ENCODE peak calls at places on chromosomes 11 and 22, in four cellular contexts. One of them, this sample, is unnamed.

GRCh38 chr11:64222651-64223000 is 3.4 kb downstream of the TRPT1 start:
- DNase-seq in GM12891: no peak
- DNase-seq in SK-N-SH: no peak
- DNase-seq in K562: no peak
- DNase-seq in this sample: no peak

GRCh38 chr22:38051261-38051660 is 5.9 kb upstream of the PICK1 start:
- DNase-seq in SK-N-SH: no peak
- DNase-seq in GM12891: no peak
- DNase-seq in K562: no peak
- DNase-seq in this sample: no peak

GRCh38 chr11:72045849-72046248 is 34.5 kb downstream of the NUMA1 start:
- DNase-seq in SK-N-SH: no peak
- DNase-seq in GM12891: no peak
- DNase-seq in K562: no peak
- DNase-seq in this sample: no peak

GRCh38 chr11:35781342-35782171 is 119.0 kb downstream of the TRIM44 start:
- DNase-seq in K562: no peak
- DNase-seq in SK-N-SH: no peak
- DNase-seq in GM12891: no peak
- DNase-seq in this sample: no peak

GRCh38 chr22:23012081-23012622 is 58.2 kb upstream of the GNAZ start:
- DNase-seq in GM12891: peak
- DNase-seq in K562: peak
- DNase-seq in SK-N-SH: no peak
- DNase-seq in this sample: no peak

GRCh38 chr11:134416726-134417125 is 4.7 kb upstream of the B3GAT1 start:
- DNase-seq in GM12891: no peak
- DNase-seq in K562: no peak
- DNase-seq in SK-N-SH: no peak
- DNase-seq in this sample: no peak

GRCh38 chr22:38554281-38554680 is 15.7 kb downstream of the DMC1 start:
- DNase-seq in K562: no peak
- DNase-seq in GM12891: no peak
- DNase-seq in SK-N-SH: no peak
- DNase-seq in this sample: no peak

GRCh38 chr22:43155789-43156188 is 4.4 kb downstream of the TSPO start:
- DNase-seq in GM12891: no peak
- DNase-seq in K562: no peak
- DNase-seq in SK-N-SH: no peak
- DNase-seq in this sample: no peak

GRCh38 chr11:15418887-15419286 is 304.2 kb downstream of the INSC start:
- DNase-seq in GM12891: no peak
- DNase-seq in SK-N-SH: no peak
- DNase-seq in K562: no peak
- DNase-seq in this sample: no peak

GRCh38 chr11:3108183-3108721 is 51.0 kb upstream of the CARS1 start:
- DNase-seq in GM12891: no peak
- DNase-seq in SK-N-SH: peak
- DNase-seq in K562: no peak
- DNase-seq in this sample: no peak

GRCh38 chr11:110000045-110000502 is 93.1 kb upstream of the ZC3H12C start:
- DNase-seq in SK-N-SH: no peak
- DNase-seq in GM12891: peak
- DNase-seq in K562: no peak
- DNase-seq in this sample: peak

GRCh38 chr22:37242395-37242918 is 1.6 kb downstream of the RAC2 start:
- DNase-seq in GM12891: peak
- DNase-seq in K562: peak
- DNase-seq in SK-N-SH: peak
- DNase-seq in this sample: peak

GRCh38 chr11:59097113-59097708 is 9.8 kb upstream of the FAM111B start:
- DNase-seq in GM12891: no peak
- DNase-seq in SK-N-SH: peak
- DNase-seq in K562: peak
- DNase-seq in this sample: no peak
- TF ChIP-seq TAF1 in GM12891: no peak
- TF ChIP-seq TAF1 in SK-N-SH: no peak
- TF ChIP-seq TAF1 in K562: no peak
- TF ChIP-seq TAF1 in this sample: no peak

GRCh38 chr11:87173185-87174039 is 135.7 kb downstream of the TMEM135 start:
- DNase-seq in GM12891: no peak
- DNase-seq in K562: no peak
- DNase-seq in SK-N-SH: no peak
- DNase-seq in this sample: no peak
- TF ChIP-seq POLR2AphosphoS5 in GM12891: no peak
- TF ChIP-seq POLR2AphosphoS5 in K562: no peak
- TF ChIP-seq POLR2AphosphoS5 in SK-N-SH: no peak
- TF ChIP-seq POLR2AphosphoS5 in this sample: no peak

GRCh38 chr22:34099278-34099677 is 179.0 kb upstream of the LARGE1 start:
- DNase-seq in SK-N-SH: no peak
- DNase-seq in GM12891: no peak
- DNase-seq in K562: no peak
- DNase-seq in this sample: no peak
- TF ChIP-seq TAF1 in SK-N-SH: no peak
- TF ChIP-seq TAF1 in GM12891: no peak
- TF ChIP-seq TAF1 in K562: no peak
- TF ChIP-seq TAF1 in this sample: no peak

GRCh38 chr11:121465709-121466062 is 12.9 kb upstream of the SORL1-AS1 start:
- DNase-seq in SK-N-SH: no peak
- DNase-seq in K562: no peak
- DNase-seq in GM12891: no peak
- DNase-seq in this sample: no peak

GRCh38 chr11:121463689-121464335 is 11.0 kb upstream of the SORL1-AS1 start:
- DNase-seq in GM12891: no peak
- DNase-seq in K562: no peak
- DNase-seq in SK-N-SH: no peak
- DNase-seq in this sample: no peak

GRCh38 chr11:121461843-121462242 is 9.1 kb upstream of the SORL1-AS1 start:
- DNase-seq in GM12891: no peak
- DNase-seq in SK-N-SH: no peak
- DNase-seq in K562: no peak
- DNase-seq in this sample: no peak

GRCh38 chr11:121466063-121466794 is 13.5 kb upstream of the SORL1-AS1 start:
- DNase-seq in K562: peak
- DNase-seq in SK-N-SH: peak
- DNase-seq in GM12891: no peak
- DNase-seq in this sample: no peak

DNA sequence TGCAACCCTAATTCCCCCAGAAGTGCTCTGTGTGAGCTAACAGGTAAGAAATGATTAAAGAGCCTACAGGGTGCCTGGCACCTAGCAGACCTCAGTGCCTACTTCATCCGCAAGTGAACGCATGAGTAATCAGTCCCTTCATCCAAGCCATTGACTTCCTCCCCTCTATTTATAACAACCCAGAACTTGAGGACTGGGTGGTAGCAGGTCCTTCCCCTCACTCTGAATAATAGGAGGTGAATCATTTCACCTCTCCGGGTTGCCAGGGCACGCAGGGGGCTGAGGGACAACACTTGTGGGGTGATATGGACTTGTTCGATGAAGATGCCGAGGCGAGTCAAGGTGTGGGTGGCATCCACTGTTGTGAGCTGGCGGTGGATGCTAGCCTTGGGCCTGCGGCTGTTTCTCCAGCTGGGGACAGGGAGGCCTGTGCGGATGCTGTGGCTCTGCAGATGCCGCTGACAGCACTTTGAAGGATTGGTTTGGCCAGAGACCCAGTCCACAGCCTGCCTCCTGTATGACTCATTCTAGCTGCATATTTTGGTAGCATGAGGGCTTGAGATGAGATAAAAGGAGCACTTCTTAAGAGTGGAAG is 11.7 kb upstream of the SORL1-AS1 start:
- DNase-seq in SK-N-SH: peak
- DNase-seq in GM12891: no peak
- DNase-seq in K562: no peak
- DNase-seq in this sample: peak
- TF ChIP-seq POLR2AphosphoS5 in SK-N-SH: peak
- TF ChIP-seq POLR2AphosphoS5 in GM12891: peak
- TF ChIP-seq POLR2AphosphoS5 in K562: no peak
- TF ChIP-seq POLR2AphosphoS5 in this sample: peak

DNA sequence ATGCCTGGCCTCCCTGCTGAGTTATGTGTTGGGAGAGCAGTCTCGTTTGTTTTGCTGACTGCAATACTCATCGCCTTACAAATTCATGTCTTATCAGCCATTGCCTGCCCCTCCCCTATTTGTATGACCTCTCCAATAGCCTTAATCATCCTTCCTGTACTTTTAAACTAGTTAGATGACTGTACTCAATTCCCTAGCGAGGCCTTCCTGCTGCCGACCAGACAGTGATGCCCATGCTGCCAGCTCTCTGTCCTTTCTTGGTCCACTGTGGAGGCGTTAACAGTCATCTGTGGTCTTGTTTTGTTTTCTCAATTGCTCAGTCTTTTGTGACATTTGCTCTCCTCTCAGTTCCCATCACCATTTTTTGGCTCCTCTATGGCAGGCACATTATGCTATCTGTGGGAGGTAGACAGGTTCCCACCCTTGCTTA is 20.3 kb upstream of the YPEL1 start:
- DNase-seq in GM12891: no peak
- DNase-seq in K562: peak
- DNase-seq in SK-N-SH: no peak
- DNase-seq in this sample: no peak
- TF ChIP-seq TAF1 in GM12891: no peak
- TF ChIP-seq TAF1 in K562: no peak
- TF ChIP-seq TAF1 in SK-N-SH: no peak
- TF ChIP-seq TAF1 in this sample: no peak

GRCh38 chr11:118529584-118530175 is 1.3 kb upstream of the TMEM25 start:
- DNase-seq in K562: no peak
- DNase-seq in SK-N-SH: no peak
- DNase-seq in GM12891: no peak
- DNase-seq in this sample: no peak
- TF ChIP-seq POLR2AphosphoS5 in K562: no peak
- TF ChIP-seq POLR2AphosphoS5 in SK-N-SH: no peak
- TF ChIP-seq POLR2AphosphoS5 in GM12891: no peak
- TF ChIP-seq POLR2AphosphoS5 in this sample: no peak

GRCh38 chr11:95322546-95322945 is 91.5 kb upstream of the SESN3 start:
- DNase-seq in SK-N-SH: no peak
- DNase-seq in GM12891: no peak
- DNase-seq in K562: no peak
- DNase-seq in this sample: no peak
- TF ChIP-seq TAF1 in SK-N-SH: no peak
- TF ChIP-seq TAF1 in GM12891: no peak
- TF ChIP-seq TAF1 in K562: no peak
- TF ChIP-seq TAF1 in this sample: no peak

DNA sequence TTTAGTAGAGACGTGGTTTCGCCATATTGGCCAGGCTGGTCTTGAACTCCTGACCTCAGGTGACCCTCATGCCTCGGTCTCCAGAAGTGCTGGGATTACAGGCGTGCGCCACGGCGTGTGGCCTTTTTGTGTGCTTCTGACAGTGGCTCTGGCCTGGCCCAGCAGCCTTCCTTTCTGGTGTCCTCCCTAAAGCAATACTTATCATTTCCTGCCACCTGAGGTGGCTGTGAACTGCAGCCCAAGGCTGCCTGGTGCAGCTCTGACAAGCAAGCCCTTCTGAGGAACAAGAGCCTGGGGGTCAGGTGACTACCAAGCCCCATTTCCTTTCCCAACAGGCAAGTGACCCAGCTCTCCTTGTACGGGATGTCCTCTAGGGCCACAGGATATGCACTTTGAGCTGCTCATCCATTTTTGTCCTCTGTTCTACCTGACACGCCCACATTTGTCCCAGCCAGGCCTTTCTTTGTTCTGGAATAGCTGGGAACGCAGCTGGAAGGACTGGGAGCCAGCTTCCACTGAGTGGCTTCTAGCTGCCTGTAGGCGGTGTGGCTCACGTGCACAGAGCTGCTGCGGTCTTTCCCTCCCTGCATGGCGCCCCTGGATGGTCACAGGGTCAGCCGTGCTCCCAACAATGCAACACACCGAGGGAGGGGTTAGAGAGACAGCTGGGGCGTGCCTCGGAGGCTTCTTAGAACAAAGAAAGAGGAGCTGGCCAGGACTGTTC is 12.3 kb upstream of the BID start:
- DNase-seq in SK-N-SH: no peak
- DNase-seq in K562: peak
- DNase-seq in GM12891: no peak
- DNase-seq in this sample: no peak
- TF ChIP-seq POLR2AphosphoS5 in SK-N-SH: no peak
- TF ChIP-seq POLR2AphosphoS5 in K562: peak
- TF ChIP-seq POLR2AphosphoS5 in GM12891: peak
- TF ChIP-seq POLR2AphosphoS5 in this sample: no peak

This sample was measured in GM12892.